ENCODE peak calls at places on chromosomes 11 and 22, in seven cellular contexts. N, X, K, I, R, T and L are unnamed samples.

GRCh38 chr22:49958961-49959781 is 1.4 kb upstream of the PIM3 start:
- DNase-seq in N (no peak), X (no peak), K (peak), I (peak), R (no peak), T (no peak), L (no peak)

GRCh38 chr11:28606930-28607329 is 498.7 kb downstream of the METTL15 start:
- DNase-seq in N (no peak), X (no peak), K (no peak), I (peak), R (no peak), T (no peak), L (peak)

GRCh38 chr11:76771446-76772099 is 11.6 kb upstream of the TSKU start:
- DNase-seq in N (no peak), X (no peak), K (no peak), I (no peak), R (no peak), T (no peak), L (no peak)

GRCh38 chr11:3133456-3134217 is 31.5 kb downstream of the OSBPL5 start:
- DNase-seq in N (no peak), X (peak), K (no peak), I (peak), R (no peak), T (no peak), L (no peak)

GRCh38 chr11:11178671-11179070 is 174.4 kb downstream of the CSNK2A3 start:
- DNase-seq in N (no peak), X (no peak), K (no peak), I (no peak), R (no peak), T (no peak), L (no peak)

GRCh38 chr11:65417702-65418430 is 4.7 kb upstream of the NEAT1 start:
- DNase-seq in N (no peak), X (peak), K (peak), I (peak), R (no peak), T (peak), L (peak)

GRCh38 chr22:48941903-48942625 is 885.6 kb downstream of the BRD1 start:
- DNase-seq in N (no peak), X (peak), K (peak), I (no peak), R (no peak), T (no peak), L (no peak)

GRCh38 chr11:83779876-83780275 is 493.7 kb upstream of the CCDC90B start:
- DNase-seq in N (no peak), X (no peak), K (no peak), I (no peak), R (no peak), T (no peak), L (no peak)

GRCh38 chr11:72609045-72609444 is 65.2 kb downstream of the PDE2A start:
- DNase-seq in N (no peak), X (no peak), K (no peak), I (no peak), R (no peak), T (no peak), L (peak)

GRCh38 chr11:58024601-58025091 is 965 bp downstream of the OR9Q1 start:
- DNase-seq in N (peak), X (peak), K (peak), I (peak), R (no peak), T (no peak), L (peak)

GRCh38 chr22:44206696-44207095 is 26.0 kb downstream of the PARVG start:
- DNase-seq in N (no peak), X (no peak), K (no peak), I (no peak), R (no peak), T (no peak), L (no peak)

GRCh38 chr11:17978553-17979287 is 34.1 kb downstream of the SERGEF start:
- DNase-seq in N (peak), X (peak), K (peak), I (no peak), R (peak), T (peak), L (peak)

GRCh38 chr11:46485852-46486443 is 94.4 kb upstream of the CHRM4 start:
- DNase-seq in N (no peak), X (no peak), K (no peak), I (no peak), R (no peak), T (no peak), L (no peak)

GRCh38 chr22:30890689-30891442 is 77.7 kb downstream of the MORC2 start:
- DNase-seq in N (no peak), X (peak), K (peak), I (no peak), R (peak), T (peak), L (peak)

GRCh38 chr22:23146842-23147205 is 1.5 kb downstream of the RAB36 start:
- DNase-seq in N (no peak), X (no peak), K (no peak), I (no peak), R (no peak), T (no peak), L (peak)

GRCh38 chr22:36862251-36863242 is 1.7 kb downstream of the NCF4 start:
- DNase-seq in N (peak), X (no peak), K (peak), I (peak), R (no peak), T (no peak), L (no peak)

GRCh38 chr11:11451501-11452005 is 98.5 kb upstream of the CSNK2A3 start:
- DNase-seq in N (no peak), X (no peak), K (no peak), I (no peak), R (no peak), T (no peak), L (no peak)

GRCh38 chr11:12288212-12288933 is 89.0 kb upstream of the PARVA start:
- DNase-seq in N (peak), X (peak), K (peak), I (peak), R (peak), T (peak), L (peak)

GRCh38 chr11:116079580-116079979 is 575.4 kb upstream of the CADM1 start:
- DNase-seq in N (no peak), X (no peak), K (no peak), I (no peak), R (no peak), T (no peak), L (no peak)

GRCh38 chr11:119134389-119134978 is 13.1 kb downstream of the HINFP start:
- DNase-seq in N (no peak), X (no peak), K (no peak), I (no peak), R (no peak), T (no peak), L (peak)

GRCh38 chr11:9672918-9673317 is 9.0 kb downstream of the SWAP70 start:
- DNase-seq in N (no peak), X (no peak), K (no peak), I (no peak), R (no peak), T (no peak), L (no peak)

GRCh38 chr11:47180006-47180787 is 3.5 kb upstream of the ARFGAP2 start:
- DNase-seq in N (no peak), X (no peak), K (no peak), I (no peak), R (no peak), T (no peak), L (no peak)

GRCh38 chr11:44243086-44243485 is 66.9 kb downstream of the ALX4 start:
- DNase-seq in N (no peak), X (no peak), K (no peak), I (no peak), R (no peak), T (no peak), L (no peak)

GRCh38 chr22:20024225-20025087 is 3.5 kb downstream of the TANGO2 start:
- DNase-seq in N (no peak), X (no peak), K (no peak), I (peak), R (no peak), T (no peak), L (no peak)

GRCh38 chr11:126139541-126140091 is 71.8 kb downstream of the RPUSD4 start:
- DNase-seq in N (no peak), X (no peak), K (no peak), I (no peak), R (no peak), T (no peak), L (no peak)

GRCh38 chr11:3096909-3097395 is 39.7 kb upstream of the CARS1 start:
- DNase-seq in N (no peak), X (no peak), K (no peak), I (no peak), R (no peak), T (no peak), L (no peak)

GRCh38 chr11:66868726-66869291 is 11.9 kb downstream of the LRFN4 start:
- DNase-seq in N (no peak), X (no peak), K (peak), I (no peak), R (peak), T (peak), L (no peak)

GRCh38 chr22:31800065-31800464 is 46.2 kb downstream of the DEPDC5 start:
- DNase-seq in N (no peak), X (no peak), K (no peak), I (no peak), R (no peak), T (no peak), L (peak)

GRCh38 chr11:119859684-119860083 is 130.7 kb upstream of the NECTIN1 start:
- DNase-seq in N (no peak), X (no peak), K (no peak), I (no peak), R (no peak), T (no peak), L (no peak)

GRCh38 chr22:33492210-33492651 is 428.0 kb downstream of the LARGE1 start:
- DNase-seq in N (no peak), X (no peak), K (peak), I (no peak), R (no peak), T (no peak), L (no peak)

GRCh38 chr22:22408731-22409696 is 99.5 kb downstream of the ZNF280B start:
- DNase-seq in N (no peak), X (no peak), K (no peak), I (no peak), R (no peak), T (no peak), L (peak)

GRCh38 chr11:77661670-77662069 is 24.1 kb upstream of the CLNS1A start:
- DNase-seq in N (no peak), X (no peak), K (no peak), I (no peak), R (no peak), T (no peak), L (no peak)

GRCh38 chr11:2793781-2794418 is 91.7 kb downstream of the CDKN1C start:
- DNase-seq in N (no peak), X (peak), K (peak), I (peak), R (no peak), T (no peak), L (no peak)

GRCh38 chr11:91935120-91935519 is 289.5 kb upstream of the FAT3 start:
- DNase-seq in N (no peak), X (no peak), K (no peak), I (no peak), R (no peak), T (no peak), L (no peak)

GRCh38 chr22:37684803-37685615 is 1.1 kb upstream of the NOL12 start:
- DNase-seq in N (no peak), X (no peak), K (no peak), I (no peak), R (no peak), T (no peak), L (no peak)